ENCODE peak calls at places on chromosome 6, in five cellular contexts. O, W, M, U and P are unnamed samples.

GRCh38 chr6:9540126-9540525 is 874.7 kb downstream of the TFAP2A start:
- DNase-seq in O (no peak), W (no peak), M (peak), U (no peak), P (no peak)

GRCh38 chr6:128062882-128063603 is 162.2 kb upstream of the THEMIS start:
- DNase-seq in O (no peak), W (no peak), M (peak), U (no peak), P (no peak)

GRCh38 chr6:4942673-4943009 is 61.2 kb downstream of the RPP40 start:
- DNase-seq in O (no peak), W (no peak), M (no peak), U (no peak), P (no peak)

GRCh38 chr6:73506246-73506645 is 14.6 kb downstream of the EEF1A1 start:
- DNase-seq in O (no peak), W (no peak), M (no peak), U (no peak), P (no peak)

GRCh38 chr6:12924911-12925310 is 208.3 kb downstream of the PHACTR1 start:
- DNase-seq in O (no peak), W (no peak), M (no peak), U (no peak), P (no peak)

GRCh38 chr6:169250660-169251059 is 3.0 kb downstream of the THBS2 start:
- DNase-seq in O (no peak), W (no peak), M (peak), U (no peak), P (no peak)

GRCh38 chr6:109002882-109003281 is 91.8 kb downstream of the SESN1 start:
- DNase-seq in O (no peak), W (no peak), M (no peak), U (no peak), P (no peak)

GRCh38 chr6:167722634-167723309 is 103.9 kb upstream of the AFDN start:
- DNase-seq in O (no peak), W (no peak), M (no peak), U (no peak), P (no peak)

GRCh38 chr6:153980176-153980575 is 58.9 kb upstream of the OPRM1 start:
- DNase-seq in O (no peak), W (no peak), M (peak), U (no peak), P (no peak)

GRCh38 chr6:4776493-4776966 is 326 bp downstream of the CDYL start:
- DNase-seq in O (peak), W (peak), M (peak), U (peak), P (no peak)

GRCh38 chr6:139744038-139744437 is 369.6 kb upstream of the CITED2 start:
- DNase-seq in O (no peak), W (no peak), M (no peak), U (no peak), P (no peak)

GRCh38 chr6:33320315-33321181 is 3.0 kb upstream of the ZBTB22 start:
- DNase-seq in O (peak), W (no peak), M (peak), U (no peak), P (peak)

GRCh38 chr6:113082691-113083090 is 735.6 kb downstream of the RFPL4B start:
- DNase-seq in O (no peak), W (no peak), M (peak), U (no peak), P (no peak)

GRCh38 chr6:26295691-26296555 is 69.1 kb upstream of the BTN3A2 start:
- DNase-seq in O (no peak), W (no peak), M (peak), U (no peak), P (peak)

GRCh38 chr6:103183831-103184411 is 1675.8 kb downstream of the HACE1 start:
- DNase-seq in O (no peak), W (peak), M (no peak), U (no peak), P (no peak)

GRCh38 chr6:3732345-3733141 is 19.0 kb downstream of the PXDC1 start:
- DNase-seq in O (peak), W (peak), M (peak), U (peak), P (peak)